ENCODE peak calls at places on chromosome 10, in six cellular contexts. J is IMR-90, A is mesendoderm, G is neuronal stem cell, O is trophoblast cell, B is mesenchymal stem cell. X is an unnamed sample.

GRCh38 chr10:77230194-77230593 is 407.4 kb downstream of the KCNMA1 start:
- DNase-seq in J (peak), A (no peak), B (peak), G (no peak), O (no peak), X (no peak)

GRCh38 chr10:103491729-103492364 is 1.7 kb upstream of the NEURL1 start:
- DNase-seq in A (peak), O (peak), G (no peak), J (peak), B (peak), X (no peak)

GRCh38 chr10:114322344-114322743 is 82.0 kb downstream of the AFAP1L2 start:
- DNase-seq in A (peak), O (peak), J (peak), G (no peak), B (peak), X (no peak)

GRCh38 chr10:66782776-66783175 is 143.1 kb upstream of the LRRTM3 start:
- DNase-seq in J (peak), G (no peak), A (no peak), B (no peak), O (no peak), X (no peak)

GRCh38 chr10:29099415-29099814 is 189.5 kb upstream of the LYZL1 start:
- DNase-seq in G (no peak), J (no peak), O (peak), A (no peak), B (no peak), X (no peak)

GRCh38 chr10:101564490-101564991 is 23.5 kb downstream of the POLL start:
- DNase-seq in J (no peak), G (no peak), B (no peak), O (no peak), A (no peak), X (no peak)

GRCh38 chr10:70109064-70109729 is 23.4 kb downstream of the AIFM2 start:
- DNase-seq in O (no peak), A (no peak), J (no peak), G (no peak), B (no peak), X (no peak)

GRCh38 chr10:59830601-59831259 is 75.6 kb downstream of the CCDC6 start:
- DNase-seq in B (peak), O (peak), A (peak), J (peak), G (peak), X (peak)

GRCh38 chr10:43361532-43362190 is 9.8 kb upstream of the FXYD4 start:
- DNase-seq in B (no peak), A (no peak), O (no peak), J (no peak), G (no peak), X (no peak)

GRCh38 chr10:6242089-6242488 is 39.4 kb downstream of the PFKFB3 start:
- DNase-seq in G (no peak), O (no peak), J (peak), B (peak), A (no peak), X (no peak)

GRCh38 chr10:22475527-22475856 is 130.2 kb downstream of the SPAG6 start:
- DNase-seq in B (no peak), J (no peak), A (no peak), G (no peak), O (no peak), X (no peak)

GRCh38 chr10:47238331-47239095 is 61.5 kb upstream of the GDF10 start:
- DNase-seq in A (no peak), O (peak), J (no peak), G (no peak), B (no peak), X (peak)

DNA sequence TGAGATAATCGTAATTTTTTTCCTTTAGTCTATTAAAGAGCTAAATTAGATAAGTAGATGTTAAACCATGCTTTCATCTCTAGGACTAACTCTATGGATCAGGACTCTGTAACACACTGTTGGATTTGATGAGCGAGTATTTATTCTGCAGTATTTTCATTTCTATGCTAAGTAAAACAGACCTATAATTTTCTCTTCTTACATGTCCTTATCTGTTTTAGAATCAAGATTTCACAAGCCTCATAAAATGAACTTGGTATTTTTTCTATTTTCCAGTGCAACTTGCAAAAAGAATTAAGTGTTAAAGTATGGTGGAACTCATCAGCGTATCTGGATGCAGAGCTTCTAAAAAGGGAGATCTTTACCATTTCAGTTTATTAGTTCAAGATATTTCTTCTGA is 2.4 kb downstream of the CACUL1 start:
- DNase-seq in O (peak), B (no peak), G (no peak), J (no peak), A (no peak), X (no peak)
- H3K4me3 ChIP-seq in O (no peak), B (no peak), G (peak), J (no peak), A (no peak), X (no peak)

GRCh38 chr10:48802611-48803046 is 118.0 kb downstream of the WDFY4 start:
- DNase-seq in A (no peak), J (no peak), B (no peak), O (no peak), G (no peak), X (no peak)

GRCh38 chr10:48796846-48797245 is 112.2 kb downstream of the WDFY4 start:
- DNase-seq in O (no peak), G (no peak), J (no peak), B (no peak), A (no peak), X (no peak)

GRCh38 chr10:48798486-48799254 is 114.0 kb downstream of the WDFY4 start:
- DNase-seq in J (peak), O (peak), B (peak), A (no peak), G (no peak), X (no peak)

GRCh38 chr10:48801026-48801425 is 116.4 kb downstream of the WDFY4 start:
- DNase-seq in A (no peak), B (no peak), J (no peak), G (no peak), O (peak), X (no peak)

DNA sequence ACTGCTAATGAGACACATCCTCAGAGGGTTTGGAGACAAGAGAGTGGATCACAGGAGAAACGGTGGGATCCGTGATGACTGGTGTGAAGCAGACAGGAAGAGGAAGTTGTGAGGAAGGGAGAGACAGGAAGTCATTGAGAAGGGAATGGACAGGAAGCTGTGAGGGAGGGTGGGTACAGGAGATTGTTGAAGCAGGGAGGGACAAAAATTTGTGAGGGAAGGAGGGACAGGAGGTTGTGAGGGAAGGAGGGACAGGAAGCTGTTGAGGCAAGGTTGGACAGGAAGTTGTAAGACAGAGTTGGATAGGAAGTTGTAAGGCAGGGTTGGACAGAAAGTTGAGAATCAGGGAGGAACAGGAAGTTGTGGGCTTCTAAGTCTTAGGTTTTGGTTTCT is 115.6 kb downstream of the WDFY4 start:
- DNase-seq in G (no peak), J (no peak), A (peak), B (no peak), O (peak), X (no peak)
- H4K8ac ChIP-seq in G (no peak), J (no peak), A (no peak), B (no peak), O (no peak), X (no peak)

GRCh38 chr10:484925-485661 is 204.4 kb downstream of the DIP2C start:
- DNase-seq in B (no peak), G (no peak), O (no peak), A (no peak), J (no peak), X (peak)
- H3K4me3 ChIP-seq in B (peak), G (no peak), O (no peak), A (no peak), J (peak), X (peak)

GRCh38 chr10:123645016-123645415 is 21.1 kb upstream of the GPR26 start:
- DNase-seq in J (no peak), O (no peak), A (no peak), B (no peak), G (no peak), X (no peak)
- H4K8ac ChIP-seq in J (no peak), O (no peak), A (no peak), B (no peak), G (no peak), X (no peak)

X was measured in H1.